ENCODE peak calls at places on chromosomes 4 and X, in four cellular contexts. R, G, Y and L are unnamed samples. For H3K27me3 and H3K36me3, the result is how much of the 10 kb centered on the place peaks cover.

GRCh38 chrX:9663216-9663615 is 102.4 kb downstream of the GPR143 start:
- DNase-seq in R (no peak), G (no peak), Y (no peak), L (no peak)

GRCh38 chrX:56798866-56799864 is 70.1 kb downstream of the NBDY start:
- DNase-seq in R (no peak), G (no peak), Y (peak), L (no peak)

GRCh38 chr4:124846306-124846705 is 133.8 kb upstream of the ANKRD50 start:
- DNase-seq in R (no peak), G (no peak), Y (no peak), L (no peak)

GRCh38 chr4:158964728-158965124 is 138.2 kb upstream of the RAPGEF2 start:
- DNase-seq in R (no peak), G (no peak), Y (no peak), L (no peak)

GRCh38 chr4:93730251-93730650 is 98.3 kb upstream of the ATOH1 start:
- DNase-seq in R (no peak), G (no peak), Y (peak), L (no peak)

GRCh38 chr4:188439641-188440311 is 300.5 kb downstream of the TRIML1 start:
- DNase-seq in R (peak), G (no peak), Y (peak), L (no peak)

GRCh38 chr4:40918330-40918729 is 168.6 kb downstream of the NSUN7 start:
- DNase-seq in R (peak), G (no peak), Y (no peak), L (no peak)

GRCh38 chr4:40995850-40996249 is 218.5 kb downstream of the APBB2 start:
- DNase-seq in R (no peak), G (no peak), Y (no peak), L (no peak)

GRCh38 chr4:907691-908437 is 24.3 kb downstream of the GAK start:
- DNase-seq in R (no peak), G (no peak), Y (no peak), L (no peak)

GRCh38 chr4:84099591-84099990 is 399.5 kb downstream of the NKX6-1 start:
- DNase-seq in R (no peak), G (peak), Y (no peak), L (no peak)

GRCh38 chr4:31645211-31645610 is 925.0 kb downstream of the PCDH7 start:
- DNase-seq in R (no peak), G (no peak), Y (no peak), L (no peak)

GRCh38 chr4:149999485-150000074 is 78.7 kb upstream of the DCLK2 start:
- DNase-seq in R (peak), G (peak), Y (peak), L (peak)

GRCh38 chr4:16896871-16897270 is 1.6 kb downstream of the LDB2 start:
- DNase-seq in R (no peak), G (peak), Y (no peak), L (peak)

GRCh38 chr4:81723927-81724587 is 252.3 kb upstream of the RASGEF1B start:
- DNase-seq in R (no peak), G (no peak), Y (no peak), L (no peak)

DNA sequence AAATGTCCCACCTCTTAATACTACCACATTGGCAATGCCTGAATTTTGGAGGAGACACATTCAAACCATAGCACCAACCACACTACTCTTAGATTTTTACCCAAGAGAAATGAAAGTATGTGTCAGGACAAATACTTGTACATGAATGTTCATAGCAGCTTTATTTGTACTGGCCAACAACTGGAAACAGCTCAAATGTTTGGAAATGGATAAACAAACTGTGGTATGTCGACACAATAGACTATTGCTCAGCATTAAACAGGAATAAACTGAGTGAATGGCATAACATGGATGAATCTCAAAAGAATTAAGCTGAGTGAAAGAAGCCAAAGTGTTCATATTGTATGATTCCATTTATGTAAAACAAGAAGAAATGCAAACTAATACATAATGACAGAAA is 18.5 kb upstream of the EDA start:
- DNase-seq in R (no peak), G (no peak), Y (no peak), L (no peak)
- H3K27me3 ChIP-seq in R (under half), G (under half), Y (under half), L (under half)

DNA sequence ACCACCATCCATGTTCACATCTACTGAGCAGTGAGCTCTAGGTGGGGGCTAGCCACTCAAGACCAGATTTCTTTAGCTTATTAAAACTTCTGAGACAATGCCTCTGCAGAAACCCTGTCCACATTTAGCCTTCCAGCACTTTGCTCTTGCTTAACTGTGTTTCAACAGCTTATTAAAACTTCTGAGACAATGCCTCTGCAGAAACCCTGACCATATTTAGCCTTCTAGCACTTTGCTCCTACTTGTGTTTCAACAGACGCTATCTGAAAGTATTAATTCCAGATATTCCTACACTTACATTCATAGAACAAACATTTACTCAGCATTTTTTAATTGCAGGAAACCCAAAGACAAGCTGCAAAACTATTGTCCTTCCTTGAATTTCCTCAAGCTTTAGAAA is 91.9 kb downstream of the SEL1L3 start:
- DNase-seq in R (no peak), G (no peak), Y (no peak), L (no peak)
- H3K36me3 ChIP-seq in R (under half), G (under half), Y (under half), L (under half)

GRCh38 chr4:77194366-77194765 is 37.4 kb downstream of the CCNG2 start:
- DNase-seq in R (no peak), G (no peak), Y (no peak), L (no peak)
- H3K4me3 ChIP-seq in R (no peak), G (no peak), Y (no peak), L (no peak)

GRCh38 chrX:151776113-151776790 is 41.7 kb downstream of the CNGA2 start:
- DNase-seq in R (no peak), G (peak), Y (peak), L (no peak)
- H3K27me3 ChIP-seq in R (under half), G (under half), Y (under half), L (under half)

DNA sequence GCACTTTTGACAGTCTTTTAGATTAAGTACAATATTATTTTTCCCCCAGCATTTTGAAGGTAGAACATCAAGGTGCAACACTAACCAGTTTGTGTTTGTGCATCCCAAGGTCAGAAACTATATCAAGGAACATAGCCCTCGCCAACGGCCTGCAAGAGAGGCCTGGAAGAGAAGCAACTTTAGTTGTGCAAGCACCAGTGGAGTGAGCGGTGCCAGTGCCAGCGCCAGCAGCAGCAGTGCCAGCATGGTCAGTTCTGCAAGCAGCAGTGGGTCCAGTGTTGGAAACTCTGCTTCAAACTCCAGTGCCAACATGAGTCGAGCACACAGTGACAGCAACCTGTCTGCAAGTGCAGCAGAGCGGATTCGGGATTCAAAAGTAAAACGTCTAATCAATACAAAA is 21.7 kb downstream of the FAM199X start:
- DNase-seq in R (no peak), G (no peak), Y (no peak), L (no peak)
- H3K36me3 ChIP-seq in R (under half), G (under half), Y (half or more), L (under half)

GRCh38 chrX:57817302-57817701 is 93.0 kb downstream of the ZXDA start:
- DNase-seq in R (no peak), G (peak), Y (no peak), L (no peak)

GRCh38 chrX:57821703-57822375 is 88.4 kb downstream of the ZXDA start:
- DNase-seq in R (peak), G (peak), Y (peak), L (peak)

DNA sequence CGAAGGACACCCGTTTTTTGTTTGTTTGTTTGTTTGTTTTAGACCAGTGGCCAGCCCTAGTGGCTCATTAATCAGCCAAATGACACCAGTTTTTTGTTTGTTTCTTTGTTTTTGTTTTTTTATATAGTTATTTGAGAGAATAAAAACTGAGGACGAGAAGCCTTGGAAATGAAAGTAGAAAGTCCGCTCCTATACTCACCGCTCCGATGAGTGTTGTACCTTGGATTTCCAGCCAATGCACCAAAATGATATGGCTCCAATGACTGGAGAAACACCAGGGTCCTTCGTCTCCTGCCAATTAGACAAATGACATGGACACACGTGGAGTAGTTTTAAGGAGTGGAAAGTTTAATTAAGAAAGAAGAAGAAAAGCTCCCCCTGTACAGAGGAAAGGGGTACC is 87.9 kb downstream of the ZXDA start:
- DNase-seq in R (no peak), G (no peak), Y (no peak), L (no peak)
- H3K4me3 ChIP-seq in R (peak), G (no peak), Y (no peak), L (no peak)

DNA sequence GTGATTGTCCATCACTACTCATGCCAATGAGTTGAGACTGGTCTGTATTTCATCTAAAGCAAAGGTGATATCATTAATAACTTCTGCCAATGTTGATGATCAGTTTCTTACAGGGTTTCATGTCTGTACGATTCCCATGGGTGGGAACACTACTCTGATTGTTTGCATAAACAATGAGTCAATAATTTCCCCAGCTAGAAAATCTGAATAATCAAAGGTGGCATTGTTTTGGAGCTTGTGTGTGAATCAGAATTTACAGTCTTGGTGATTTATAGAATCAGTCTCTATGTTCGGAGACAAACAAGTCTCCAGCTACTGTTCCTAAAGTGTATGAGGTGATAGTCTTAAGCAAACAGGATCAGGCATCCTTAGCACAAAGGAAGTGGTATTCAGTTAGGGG is 35.5 kb upstream of the PARM1 start:
- DNase-seq in R (no peak), G (no peak), Y (no peak), L (no peak)
- H3K27me3 ChIP-seq in R (under half), G (under half), Y (under half), L (under half)